ENCODE peak calls at places on chromosomes 5 and 9, in ten cellular contexts. One of them, this sample, is unnamed. For H3K4me1 and H3K27me3, the result is how much of the 10 kb centered on the place peaks cover.

GRCh38 chr9:14097215-14097614 is 216.7 kb downstream of the NFIB start:
- DNase-seq in fibroblast of lung: peak
- DNase-seq in Peyer's patch: no peak
- DNase-seq in Panc1: no peak
- DNase-seq in upper lobe of left lung: no peak
- DNase-seq in thoracic aorta: no peak
- DNase-seq in pancreas: peak
- DNase-seq in CD8-positive, alpha-beta memory T cell: no peak
- DNase-seq in right cardiac atrium: no peak
- DNase-seq in neural progenitor cell: no peak
- DNase-seq in this sample: no peak

GRCh38 chr5:180474569-180474968 is 19.6 kb upstream of the CNOT6 start:
- DNase-seq in thoracic aorta: no peak
- DNase-seq in pancreas: no peak
- DNase-seq in right cardiac atrium: no peak
- DNase-seq in CD8-positive, alpha-beta memory T cell: no peak
- DNase-seq in Peyer's patch: no peak
- DNase-seq in Panc1: no peak
- DNase-seq in fibroblast of lung: no peak
- DNase-seq in upper lobe of left lung: no peak
- DNase-seq in neural progenitor cell: no peak
- DNase-seq in this sample: peak

GRCh38 chr5:83433891-83434290 is 37.7 kb upstream of the VCAN start:
- DNase-seq in Peyer's patch: no peak
- DNase-seq in thoracic aorta: no peak
- DNase-seq in fibroblast of lung: no peak
- DNase-seq in right cardiac atrium: no peak
- DNase-seq in upper lobe of left lung: no peak
- DNase-seq in pancreas: no peak
- DNase-seq in Panc1: no peak
- DNase-seq in neural progenitor cell: no peak
- DNase-seq in CD8-positive, alpha-beta memory T cell: no peak
- DNase-seq in this sample: no peak

GRCh38 chr5:140262221-140262620 is 40.7 kb downstream of the PFDN1 start:
- DNase-seq in Panc1: no peak
- DNase-seq in right cardiac atrium: no peak
- DNase-seq in CD8-positive, alpha-beta memory T cell: no peak
- DNase-seq in fibroblast of lung: no peak
- DNase-seq in thoracic aorta: no peak
- DNase-seq in upper lobe of left lung: no peak
- DNase-seq in neural progenitor cell: no peak
- DNase-seq in Peyer's patch: no peak
- DNase-seq in pancreas: no peak
- DNase-seq in this sample: no peak

GRCh38 chr5:127942246-127943060 is 141.1 kb upstream of the SLC12A2 start:
- DNase-seq in right cardiac atrium: no peak
- DNase-seq in Panc1: no peak
- DNase-seq in upper lobe of left lung: no peak
- DNase-seq in CD8-positive, alpha-beta memory T cell: no peak
- DNase-seq in pancreas: no peak
- DNase-seq in Peyer's patch: no peak
- DNase-seq in fibroblast of lung: peak
- DNase-seq in neural progenitor cell: no peak
- DNase-seq in thoracic aorta: no peak
- DNase-seq in this sample: no peak

GRCh38 chr5:175694371-175695160 is 36.7 kb downstream of the HRH2 start:
- DNase-seq in neural progenitor cell: no peak
- DNase-seq in upper lobe of left lung: peak
- DNase-seq in right cardiac atrium: no peak
- DNase-seq in pancreas: no peak
- DNase-seq in Peyer's patch: peak
- DNase-seq in fibroblast of lung: no peak
- DNase-seq in CD8-positive, alpha-beta memory T cell: no peak
- DNase-seq in thoracic aorta: no peak
- DNase-seq in Panc1: no peak
- DNase-seq in this sample: no peak

GRCh38 chr9:2087500-2088313 is 72.6 kb downstream of the SMARCA2 start:
- DNase-seq in thoracic aorta: no peak
- DNase-seq in Panc1: peak
- DNase-seq in upper lobe of left lung: no peak
- DNase-seq in CD8-positive, alpha-beta memory T cell: no peak
- DNase-seq in Peyer's patch: no peak
- DNase-seq in right cardiac atrium: no peak
- DNase-seq in fibroblast of lung: peak
- DNase-seq in neural progenitor cell: peak
- DNase-seq in pancreas: no peak
- DNase-seq in this sample: no peak

GRCh38 chr9:3794005-3794404 is 268.2 kb upstream of the RFX3 start:
- DNase-seq in Panc1: no peak
- DNase-seq in fibroblast of lung: peak
- DNase-seq in pancreas: no peak
- DNase-seq in neural progenitor cell: peak
- DNase-seq in thoracic aorta: no peak
- DNase-seq in CD8-positive, alpha-beta memory T cell: no peak
- DNase-seq in Peyer's patch: no peak
- DNase-seq in upper lobe of left lung: no peak
- DNase-seq in right cardiac atrium: no peak
- DNase-seq in this sample: no peak

GRCh38 chr5:10297646-10298204 is 10.0 kb downstream of the CMBL start:
- DNase-seq in CD8-positive, alpha-beta memory T cell: no peak
- DNase-seq in neural progenitor cell: no peak
- DNase-seq in Peyer's patch: no peak
- DNase-seq in right cardiac atrium: no peak
- DNase-seq in Panc1: no peak
- DNase-seq in thoracic aorta: no peak
- DNase-seq in upper lobe of left lung: no peak
- DNase-seq in fibroblast of lung: no peak
- DNase-seq in pancreas: no peak
- DNase-seq in this sample: no peak

GRCh38 chr9:99419099-99419498 is 197.0 kb downstream of the SEC61B start:
- DNase-seq in Peyer's patch: no peak
- DNase-seq in fibroblast of lung: peak
- DNase-seq in pancreas: no peak
- DNase-seq in neural progenitor cell: no peak
- DNase-seq in thoracic aorta: no peak
- DNase-seq in CD8-positive, alpha-beta memory T cell: no peak
- DNase-seq in Panc1: no peak
- DNase-seq in right cardiac atrium: no peak
- DNase-seq in upper lobe of left lung: no peak
- DNase-seq in this sample: no peak

GRCh38 chr5:3590253-3590966 is 5.2 kb upstream of the IRX1 start:
- DNase-seq in fibroblast of lung: no peak
- DNase-seq in thoracic aorta: no peak
- DNase-seq in Peyer's patch: no peak
- DNase-seq in neural progenitor cell: peak
- DNase-seq in pancreas: no peak
- DNase-seq in Panc1: no peak
- DNase-seq in upper lobe of left lung: peak
- DNase-seq in right cardiac atrium: no peak
- DNase-seq in CD8-positive, alpha-beta memory T cell: no peak
- DNase-seq in this sample: peak

GRCh38 chr5:71576241-71576640 is 10.9 kb upstream of the MCCC2 start:
- DNase-seq in CD8-positive, alpha-beta memory T cell: no peak
- DNase-seq in fibroblast of lung: no peak
- DNase-seq in thoracic aorta: no peak
- DNase-seq in Panc1: no peak
- DNase-seq in pancreas: no peak
- DNase-seq in Peyer's patch: no peak
- DNase-seq in upper lobe of left lung: no peak
- DNase-seq in right cardiac atrium: no peak
- DNase-seq in neural progenitor cell: no peak
- DNase-seq in this sample: no peak

GRCh38 chr5:135246923-135247795 is 151.9 kb downstream of the MACROH2A1 start:
- DNase-seq in neural progenitor cell: no peak
- DNase-seq in Peyer's patch: peak
- DNase-seq in thoracic aorta: no peak
- DNase-seq in upper lobe of left lung: peak
- DNase-seq in right cardiac atrium: no peak
- DNase-seq in fibroblast of lung: peak
- DNase-seq in Panc1: peak
- DNase-seq in CD8-positive, alpha-beta memory T cell: no peak
- DNase-seq in pancreas: no peak
- DNase-seq in this sample: peak

GRCh38 chr5:54021413-54022155 is 288.8 kb downstream of the ARL15 start:
- DNase-seq in right cardiac atrium: no peak
- DNase-seq in fibroblast of lung: peak
- DNase-seq in thoracic aorta: no peak
- DNase-seq in Peyer's patch: no peak
- DNase-seq in upper lobe of left lung: no peak
- DNase-seq in Panc1: no peak
- DNase-seq in CD8-positive, alpha-beta memory T cell: no peak
- DNase-seq in pancreas: no peak
- DNase-seq in neural progenitor cell: no peak
- DNase-seq in this sample: no peak

GRCh38 chr9:16530669-16531461 is 339.6 kb downstream of the BNC2 start:
- DNase-seq in pancreas: no peak
- DNase-seq in Peyer's patch: no peak
- DNase-seq in neural progenitor cell: no peak
- DNase-seq in right cardiac atrium: no peak
- DNase-seq in Panc1: no peak
- DNase-seq in fibroblast of lung: peak
- DNase-seq in upper lobe of left lung: peak
- DNase-seq in thoracic aorta: no peak
- DNase-seq in CD8-positive, alpha-beta memory T cell: no peak
- DNase-seq in this sample: no peak

GRCh38 chr5:133799556-133799955 is 168.9 kb downstream of the C5orf15 start:
- DNase-seq in neural progenitor cell: no peak
- DNase-seq in thoracic aorta: no peak
- DNase-seq in fibroblast of lung: no peak
- DNase-seq in right cardiac atrium: no peak
- DNase-seq in Panc1: no peak
- DNase-seq in CD8-positive, alpha-beta memory T cell: no peak
- DNase-seq in upper lobe of left lung: no peak
- DNase-seq in pancreas: no peak
- DNase-seq in Peyer's patch: no peak
- DNase-seq in this sample: no peak
- H3K4me1 ChIP-seq in neural progenitor cell: under half
- H3K4me1 ChIP-seq in thoracic aorta: under half
- H3K4me1 ChIP-seq in fibroblast of lung: under half
- H3K4me1 ChIP-seq in right cardiac atrium: under half
- H3K4me1 ChIP-seq in Panc1: under half
- H3K4me1 ChIP-seq in CD8-positive, alpha-beta memory T cell: under half
- H3K4me1 ChIP-seq in upper lobe of left lung: under half
- H3K4me1 ChIP-seq in pancreas: under half
- H3K4me1 ChIP-seq in Peyer's patch: under half
- H3K4me1 ChIP-seq in this sample: under half

GRCh38 chr9:114504341-114505186 is 709 bp downstream of the WHRN start:
- DNase-seq in Panc1: no peak
- DNase-seq in fibroblast of lung: peak
- DNase-seq in right cardiac atrium: peak
- DNase-seq in CD8-positive, alpha-beta memory T cell: peak
- DNase-seq in pancreas: peak
- DNase-seq in Peyer's patch: peak
- DNase-seq in upper lobe of left lung: peak
- DNase-seq in thoracic aorta: no peak
- DNase-seq in neural progenitor cell: peak
- DNase-seq in this sample: no peak

GRCh38 chr9:114503522-114504340 is 1.5 kb downstream of the WHRN start:
- DNase-seq in right cardiac atrium: no peak
- DNase-seq in pancreas: peak
- DNase-seq in thoracic aorta: no peak
- DNase-seq in neural progenitor cell: no peak
- DNase-seq in Peyer's patch: no peak
- DNase-seq in CD8-positive, alpha-beta memory T cell: no peak
- DNase-seq in Panc1: no peak
- DNase-seq in upper lobe of left lung: no peak
- DNase-seq in fibroblast of lung: no peak
- DNase-seq in this sample: no peak

GRCh38 chr9:114505187-114506081 is at the start of gene WHRN:
- DNase-seq in pancreas: peak
- DNase-seq in Panc1: no peak
- DNase-seq in fibroblast of lung: peak
- DNase-seq in Peyer's patch: peak
- DNase-seq in thoracic aorta: peak
- DNase-seq in CD8-positive, alpha-beta memory T cell: peak
- DNase-seq in neural progenitor cell: peak
- DNase-seq in right cardiac atrium: peak
- DNase-seq in upper lobe of left lung: peak
- DNase-seq in this sample: peak

GRCh38 chr9:114507726-114508125 is 2.5 kb upstream of the WHRN start:
- DNase-seq in pancreas: no peak
- DNase-seq in Panc1: no peak
- DNase-seq in CD8-positive, alpha-beta memory T cell: no peak
- DNase-seq in fibroblast of lung: peak
- DNase-seq in neural progenitor cell: peak
- DNase-seq in Peyer's patch: no peak
- DNase-seq in upper lobe of left lung: no peak
- DNase-seq in right cardiac atrium: no peak
- DNase-seq in thoracic aorta: no peak
- DNase-seq in this sample: no peak

DNA sequence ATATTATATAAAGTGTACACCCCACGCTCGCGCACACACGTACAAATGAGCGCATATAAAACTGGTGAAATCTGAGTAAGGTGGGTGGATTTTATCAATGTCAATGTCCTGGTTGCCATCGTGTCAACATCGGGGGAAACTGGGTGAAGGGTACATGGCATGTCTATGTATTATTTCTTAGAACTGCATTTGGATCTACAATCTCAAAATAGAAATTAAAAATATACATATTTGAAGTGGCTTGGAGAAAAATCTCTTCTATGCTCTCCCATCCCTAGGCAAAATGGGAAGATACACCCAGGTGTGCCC is 763 bp upstream of the WHRN start:
- DNase-seq in thoracic aorta: no peak
- DNase-seq in pancreas: no peak
- DNase-seq in fibroblast of lung: no peak
- DNase-seq in upper lobe of left lung: no peak
- DNase-seq in right cardiac atrium: no peak
- DNase-seq in Peyer's patch: no peak
- DNase-seq in Panc1: no peak
- DNase-seq in CD8-positive, alpha-beta memory T cell: no peak
- DNase-seq in neural progenitor cell: no peak
- DNase-seq in this sample: no peak
- H3K27me3 ChIP-seq in thoracic aorta: under half
- H3K27me3 ChIP-seq in pancreas: under half
- H3K27me3 ChIP-seq in fibroblast of lung: half or more
- H3K27me3 ChIP-seq in upper lobe of left lung: under half
- H3K27me3 ChIP-seq in right cardiac atrium: under half
- H3K27me3 ChIP-seq in Peyer's patch: under half
- H3K27me3 ChIP-seq in Panc1: under half
- H3K27me3 ChIP-seq in CD8-positive, alpha-beta memory T cell: under half
- H3K27me3 ChIP-seq in neural progenitor cell: half or more
- H3K27me3 ChIP-seq in this sample: under half

GRCh38 chr9:112753725-112754124 is 3.2 kb downstream of the SNX30 start:
- DNase-seq in thoracic aorta: no peak
- DNase-seq in Peyer's patch: no peak
- DNase-seq in pancreas: no peak
- DNase-seq in right cardiac atrium: no peak
- DNase-seq in fibroblast of lung: peak
- DNase-seq in CD8-positive, alpha-beta memory T cell: no peak
- DNase-seq in Panc1: no peak
- DNase-seq in neural progenitor cell: no peak
- DNase-seq in upper lobe of left lung: no peak
- DNase-seq in this sample: peak
- H3K4me3 ChIP-seq in thoracic aorta: no peak
- H3K4me3 ChIP-seq in Peyer's patch: no peak
- H3K4me3 ChIP-seq in pancreas: no peak
- H3K4me3 ChIP-seq in right cardiac atrium: no peak
- H3K4me3 ChIP-seq in fibroblast of lung: no peak
- H3K4me3 ChIP-seq in CD8-positive, alpha-beta memory T cell: no peak
- H3K4me3 ChIP-seq in Panc1: no peak
- H3K4me3 ChIP-seq in neural progenitor cell: no peak
- H3K4me3 ChIP-seq in upper lobe of left lung: peak
- H3K4me3 ChIP-seq in this sample: no peak

GRCh38 chr9:69175488-69175872 is 1.4 kb downstream of the TJP2 start:
- DNase-seq in fibroblast of lung: peak
- DNase-seq in thoracic aorta: no peak
- DNase-seq in Panc1: no peak
- DNase-seq in right cardiac atrium: no peak
- DNase-seq in Peyer's patch: no peak
- DNase-seq in pancreas: no peak
- DNase-seq in neural progenitor cell: peak
- DNase-seq in CD8-positive, alpha-beta memory T cell: no peak
- DNase-seq in upper lobe of left lung: no peak
- DNase-seq in this sample: no peak
- H3K4me1 ChIP-seq in fibroblast of lung: under half
- H3K4me1 ChIP-seq in thoracic aorta: half or more
- H3K4me1 ChIP-seq in Panc1: half or more
- H3K4me1 ChIP-seq in right cardiac atrium: under half
- H3K4me1 ChIP-seq in Peyer's patch: under half
- H3K4me1 ChIP-seq in pancreas: under half
- H3K4me1 ChIP-seq in neural progenitor cell: under half
- H3K4me1 ChIP-seq in CD8-positive, alpha-beta memory T cell: under half
- H3K4me1 ChIP-seq in upper lobe of left lung: half or more
- H3K4me1 ChIP-seq in this sample: under half